ENCODE peak calls at places on chromosomes 6 and 20, in six cellular contexts. One of them, this sample, is unnamed.

GRCh38 chr6:108697646-108698161 is 137.0 kb downstream of the FOXO3 start:
- DNase-seq in ACHN: no peak
- DNase-seq in stimulated activated CD4-positive, alpha-beta T cell treated with anti-CD3 and anti-CD28 coated beads, Interleukin-15, amount 100 ng/mL, for 1 hour: no peak
- DNase-seq in GM18507: no peak
- DNase-seq in left ventricle myocardium superior: peak; percentile 60
- DNase-seq in KG1: no peak
- DNase-seq in this sample: no peak

GRCh38 chr20:10807013-10807412 is 133.2 kb upstream of the JAG1 start:
- DNase-seq in KG1: no peak
- DNase-seq in left ventricle myocardium superior: no peak
- DNase-seq in GM18507: no peak
- DNase-seq in stimulated activated CD4-positive, alpha-beta T cell treated with anti-CD3 and anti-CD28 coated beads, Interleukin-15, amount 100 ng/mL, for 1 hour: no peak
- DNase-seq in ACHN: no peak
- DNase-seq in this sample: no peak

GRCh38 chr6:156440688-156441087 is 336.5 kb upstream of the ARID1B start:
- DNase-seq in GM18507: no peak
- DNase-seq in left ventricle myocardium superior: no peak
- DNase-seq in KG1: no peak
- DNase-seq in ACHN: no peak
- DNase-seq in stimulated activated CD4-positive, alpha-beta T cell treated with anti-CD3 and anti-CD28 coated beads, Interleukin-15, amount 100 ng/mL, for 1 hour: no peak
- DNase-seq in this sample: no peak

GRCh38 chr6:35181933-35182612 is 31.7 kb upstream of the SCUBE3 start:
- DNase-seq in GM18507: no peak
- DNase-seq in ACHN: peak; percentile 55
- DNase-seq in left ventricle myocardium superior: peak; percentile 72
- DNase-seq in KG1: no peak
- DNase-seq in stimulated activated CD4-positive, alpha-beta T cell treated with anti-CD3 and anti-CD28 coated beads, Interleukin-15, amount 100 ng/mL, for 1 hour: no peak
- DNase-seq in this sample: no peak

GRCh38 chr6:1624848-1625341 is 15.2 kb downstream of the FOXC1 start:
- DNase-seq in KG1: no peak
- DNase-seq in GM18507: no peak
- DNase-seq in stimulated activated CD4-positive, alpha-beta T cell treated with anti-CD3 and anti-CD28 coated beads, Interleukin-15, amount 100 ng/mL, for 1 hour: no peak
- DNase-seq in left ventricle myocardium superior: peak; percentile 57
- DNase-seq in ACHN: peak; percentile 47
- DNase-seq in this sample: no peak

GRCh38 chr20:37430778-37431460 is 85.0 kb downstream of the SRC start:
- DNase-seq in KG1: no peak
- DNase-seq in left ventricle myocardium superior: no peak
- DNase-seq in GM18507: no peak
- DNase-seq in stimulated activated CD4-positive, alpha-beta T cell treated with anti-CD3 and anti-CD28 coated beads, Interleukin-15, amount 100 ng/mL, for 1 hour: no peak
- DNase-seq in ACHN: no peak
- DNase-seq in this sample: no peak

GRCh38 chr6:130676077-130676772 is 151.0 kb upstream of the SMLR1 start:
- DNase-seq in ACHN: no peak
- DNase-seq in KG1: no peak
- DNase-seq in GM18507: no peak
- DNase-seq in stimulated activated CD4-positive, alpha-beta T cell treated with anti-CD3 and anti-CD28 coated beads, Interleukin-15, amount 100 ng/mL, for 1 hour: no peak
- DNase-seq in left ventricle myocardium superior: no peak
- DNase-seq in this sample: no peak

GRCh38 chr6:116447496-116448011 is 13.6 kb upstream of the CALHM6 start:
- DNase-seq in ACHN: peak; percentile 41
- DNase-seq in stimulated activated CD4-positive, alpha-beta T cell treated with anti-CD3 and anti-CD28 coated beads, Interleukin-15, amount 100 ng/mL, for 1 hour: no peak
- DNase-seq in KG1: no peak
- DNase-seq in GM18507: no peak
- DNase-seq in left ventricle myocardium superior: no peak
- DNase-seq in this sample: peak; percentile 93

GRCh38 chr6:89050155-89050554 is 30.4 kb upstream of the PNRC1 start:
- DNase-seq in KG1: no peak
- DNase-seq in ACHN: no peak
- DNase-seq in GM18507: no peak
- DNase-seq in stimulated activated CD4-positive, alpha-beta T cell treated with anti-CD3 and anti-CD28 coated beads, Interleukin-15, amount 100 ng/mL, for 1 hour: no peak
- DNase-seq in left ventricle myocardium superior: peak; percentile 50
- DNase-seq in this sample: no peak

GRCh38 chr20:35006009-35006408 is 50.3 kb downstream of the MYH7B start:
- DNase-seq in KG1: no peak
- DNase-seq in ACHN: no peak
- DNase-seq in GM18507: no peak
- DNase-seq in stimulated activated CD4-positive, alpha-beta T cell treated with anti-CD3 and anti-CD28 coated beads, Interleukin-15, amount 100 ng/mL, for 1 hour: no peak
- DNase-seq in left ventricle myocardium superior: peak; percentile 9
- DNase-seq in this sample: no peak

GRCh38 chr20:25136643-25137559 is 55.0 kb upstream of the VSX1 start:
- DNase-seq in GM18507: no peak
- DNase-seq in stimulated activated CD4-positive, alpha-beta T cell treated with anti-CD3 and anti-CD28 coated beads, Interleukin-15, amount 100 ng/mL, for 1 hour: no peak
- DNase-seq in ACHN: peak; percentile 92
- DNase-seq in left ventricle myocardium superior: peak; percentile 83
- DNase-seq in KG1: no peak
- DNase-seq in this sample: peak; percentile 71

GRCh38 chr6:136726837-136727557 is 65.3 kb downstream of the MAP3K5 start:
- DNase-seq in GM18507: no peak
- DNase-seq in KG1: no peak
- DNase-seq in stimulated activated CD4-positive, alpha-beta T cell treated with anti-CD3 and anti-CD28 coated beads, Interleukin-15, amount 100 ng/mL, for 1 hour: no peak
- DNase-seq in left ventricle myocardium superior: no peak
- DNase-seq in ACHN: no peak
- DNase-seq in this sample: no peak

GRCh38 chr20:38732981-38733380 is 8.7 kb downstream of the SLC32A1 start:
- DNase-seq in ACHN: no peak
- DNase-seq in left ventricle myocardium superior: no peak
- DNase-seq in GM18507: no peak
- DNase-seq in stimulated activated CD4-positive, alpha-beta T cell treated with anti-CD3 and anti-CD28 coated beads, Interleukin-15, amount 100 ng/mL, for 1 hour: no peak
- DNase-seq in KG1: no peak
- DNase-seq in this sample: no peak

GRCh38 chr6:36999467-37000125 is 5.9 kb upstream of the FGD2 start:
- DNase-seq in left ventricle myocardium superior: no peak
- DNase-seq in ACHN: no peak
- DNase-seq in stimulated activated CD4-positive, alpha-beta T cell treated with anti-CD3 and anti-CD28 coated beads, Interleukin-15, amount 100 ng/mL, for 1 hour: no peak
- DNase-seq in GM18507: no peak
- DNase-seq in KG1: no peak
- DNase-seq in this sample: no peak